ENCODE peak calls at places on chromosome 2, in five cellular contexts. G is DMS153, R is amniotic stem cell, L is GM23248, J is cerebellum. X is an unnamed sample.

GRCh38 chr2:44010266-44010665 is 14.5 kb upstream of the LRPPRC start:
- DNase-seq in L (no peak), J (peak; percentile 67), G (no peak), R (no peak), X (no peak)

GRCh38 chr2:204897561-204897960 is 352.3 kb downstream of the PARD3B start:
- DNase-seq in G (no peak), R (no peak), J (no peak), L (no peak), X (no peak)

GRCh38 chr2:207901847-207902246 is 123.5 kb downstream of the PLEKHM3 start:
- DNase-seq in L (no peak), R (no peak), G (no peak), J (no peak), X (no peak)

GRCh38 chr2:54557601-54558187 is 101.6 kb downstream of the SPTBN1 start:
- DNase-seq in J (peak; percentile 21), G (peak; percentile 70), R (no peak), L (peak; percentile 22), X (no peak)

GRCh38 chr2:208072250-208072892 is 47.0 kb upstream of the PLEKHM3 start:
- DNase-seq in J (peak; percentile 59), R (peak; percentile 24), L (peak; percentile 77), G (peak; percentile 31), X (peak; percentile 71)

GRCh38 chr2:191150451-191151314 is at the start of gene STAT4:
- DNase-seq in G (no peak), R (no peak), L (peak; percentile 66), J (no peak), X (peak; percentile 56)

GRCh38 chr2:215843579-215843978 is 169.8 kb downstream of the MREG start:
- DNase-seq in L (peak; percentile 95), G (no peak), R (peak; percentile 72), J (no peak), X (no peak)

GRCh38 chr2:137977790-137978189 is 13.5 kb downstream of the HNMT start:
- DNase-seq in L (no peak), J (no peak), R (no peak), G (no peak), X (no peak)

GRCh38 chr2:221203138-221203537 is 369.0 kb downstream of the EPHA4 start:
- DNase-seq in G (peak; percentile 62), J (no peak), L (no peak), R (no peak), X (no peak)

GRCh38 chr2:143632751-143633374 is 503.6 kb downstream of the ARHGAP15 start:
- DNase-seq in J (no peak), G (peak; percentile 85), R (no peak), L (no peak), X (no peak)

X was measured in H7.